ENCODE peak calls at places on chromosomes 5 and 9, in seven cellular contexts. E is MCF 10A, Q is GM13977, K is glutamatergic neuron, M is HFF-Myc, B is RWPE1, V is psoas muscle. J is an unnamed sample.

GRCh38 chr9:130128782-130129424 is 43.3 kb upstream of the NCS1 start:
- DNase-seq in M (no peak), K (no peak), B (no peak), E (no peak), V (peak), Q (peak), J (peak)

GRCh38 chr5:178389031-178389729 is 156.6 kb upstream of the PHYKPL start:
- DNase-seq in V (no peak), M (no peak), Q (no peak), B (no peak), K (no peak), E (no peak), J (no peak)

GRCh38 chr5:178068293-178068692 is 45.0 kb upstream of the N4BP3 start:
- DNase-seq in V (no peak), B (no peak), M (no peak), E (no peak), K (peak), Q (no peak), J (no peak)

GRCh38 chr5:109921735-109922395 is 232.1 kb downstream of the MAN2A1 start:
- DNase-seq in B (no peak), M (no peak), K (no peak), V (no peak), Q (no peak), E (no peak), J (no peak)

GRCh38 chr9:130107955-130108354 is 54.2 kb downstream of the GPR107 start:
- DNase-seq in M (no peak), V (no peak), Q (no peak), E (no peak), K (no peak), B (no peak), J (no peak)

GRCh38 chr5:132812949-132813598 is at the start of gene SOWAHA:
- DNase-seq in Q (peak), E (no peak), B (peak), V (no peak), M (no peak), K (no peak), J (no peak)

GRCh38 chr9:36960575-36960955 is 73.5 kb downstream of the PAX5 start:
- DNase-seq in V (no peak), E (no peak), K (no peak), B (no peak), M (no peak), Q (no peak), J (no peak)

GRCh38 chr5:5546408-5546807 is 123.9 kb downstream of the ICE1 start:
- DNase-seq in B (no peak), E (no peak), M (no peak), V (no peak), K (no peak), Q (no peak), J (no peak)

GRCh38 chr5:6781711-6782110 is 68.5 kb downstream of the TENT4A start:
- DNase-seq in V (no peak), M (no peak), K (no peak), B (no peak), E (no peak), Q (no peak), J (no peak)

GRCh38 chr5:54087436-54087835 is 222.9 kb downstream of the ARL15 start:
- DNase-seq in E (no peak), V (no peak), M (peak), B (no peak), Q (no peak), K (no peak), J (peak)

GRCh38 chr9:96619491-96620154 is at the start of gene CDC14B:
- DNase-seq in M (peak), Q (peak), B (peak), K (peak), E (peak), V (peak), J (peak)
- TF ChIP-seq CTCF in M (no peak), Q (peak), B (peak), K (no peak), E (peak), V (peak), J (peak)

GRCh38 chr5:910769-911160 is 18.1 kb downstream of the TRIP13 start:
- DNase-seq in E (no peak), B (no peak), Q (no peak), M (no peak), K (no peak), V (no peak), J (no peak)

GRCh38 chr5:914174-914573 is 21.5 kb downstream of the TRIP13 start:
- DNase-seq in B (no peak), K (no peak), E (no peak), V (no peak), Q (no peak), M (no peak), J (no peak)

GRCh38 chr5:914612-915011 is 21.9 kb downstream of the TRIP13 start:
- DNase-seq in K (no peak), V (no peak), Q (no peak), M (no peak), B (no peak), E (no peak), J (no peak)

GRCh38 chr5:911601-912000 is 18.9 kb downstream of the TRIP13 start:
- DNase-seq in Q (no peak), B (peak), E (peak), K (no peak), V (no peak), M (no peak), J (no peak)

DNA sequence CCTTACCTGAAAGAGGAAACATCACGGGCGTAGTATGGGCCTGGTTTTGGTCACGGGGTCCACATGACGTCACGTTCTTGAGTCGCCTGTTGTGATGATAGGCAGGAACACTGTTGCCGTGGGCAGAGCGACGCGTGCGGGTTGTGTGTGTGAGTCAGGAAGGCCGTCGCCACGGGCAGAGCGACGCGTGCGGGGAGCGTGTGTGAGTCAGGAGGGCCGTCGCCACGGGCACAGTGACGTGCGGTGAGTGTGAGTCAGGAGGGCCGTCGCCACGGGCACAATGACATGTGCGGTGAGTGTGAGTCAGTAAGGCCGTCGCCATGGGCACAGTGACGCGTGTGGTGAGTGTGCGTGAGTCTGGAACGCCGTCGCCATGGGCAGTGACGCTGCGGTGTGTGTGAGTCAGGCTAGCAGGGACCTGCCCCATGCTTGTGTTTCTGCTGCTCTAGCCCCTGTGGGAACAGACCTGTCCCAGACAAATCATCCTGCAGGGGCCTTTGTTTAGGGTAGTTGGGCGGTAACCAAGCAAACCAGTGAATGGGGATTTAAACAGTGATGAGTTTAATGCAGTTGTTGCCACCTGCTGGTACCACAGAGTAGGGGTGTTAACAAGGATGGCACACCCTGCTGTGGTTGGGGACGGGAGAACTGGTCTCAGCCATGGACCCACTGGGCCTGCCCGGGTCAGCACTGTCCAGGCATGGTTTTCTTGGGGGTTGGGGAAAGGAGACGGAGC is 19.8 kb downstream of the TRIP13 start:
- DNase-seq in V (no peak), Q (no peak), B (peak), M (peak), E (peak), K (no peak), J (peak)
- TF ChIP-seq CTCF in V (no peak), Q (no peak), B (peak), M (no peak), E (peak), K (no peak), J (no peak)

GRCh38 chr9:125412166-125412565 is 150.5 kb downstream of the GAPVD1 start:
- DNase-seq in Q (no peak), K (no peak), M (no peak), B (no peak), E (no peak), V (no peak), J (no peak)
- TF ChIP-seq CTCF in Q (no peak), K (no peak), M (no peak), B (no peak), E (no peak), V (no peak), J (no peak)

GRCh38 chr9:105355810-105356209 is 92.0 kb upstream of the FSD1L start:
- DNase-seq in M (no peak), Q (peak), E (no peak), V (no peak), K (no peak), B (peak), J (no peak)
- TF ChIP-seq CTCF in M (no peak), Q (no peak), E (no peak), V (no peak), K (no peak), B (no peak), J (no peak)

J was measured in AG09319.